ENCODE peak calls at places on chromosomes 16 and 17, in seven cellular contexts. One of them, this sample, is unnamed. For H3K9me3, the result is how much of the 10 kb centered on the place peaks cover.

GRCh38 chr17:67656494-67657203 is 61.1 kb upstream of the NOL11 start:
- DNase-seq in PC-9: no peak
- DNase-seq in testis: no peak
- DNase-seq in cardiac muscle cell: no peak
- DNase-seq in tibial nerve: no peak
- DNase-seq in heart left ventricle: no peak
- DNase-seq in fibroblast of lung: no peak
- DNase-seq in this sample: no peak

GRCh38 chr16:77398495-77398894 is 36.3 kb downstream of the ADAMTS18 start:
- DNase-seq in PC-9: no peak
- DNase-seq in fibroblast of lung: no peak
- DNase-seq in testis: no peak
- DNase-seq in tibial nerve: no peak
- DNase-seq in cardiac muscle cell: no peak
- DNase-seq in heart left ventricle: no peak
- DNase-seq in this sample: no peak

GRCh38 chr17:34665803-34666763 is 86.7 kb downstream of the TMEM132E start:
- DNase-seq in cardiac muscle cell: no peak
- DNase-seq in tibial nerve: no peak
- DNase-seq in PC-9: no peak
- DNase-seq in testis: no peak
- DNase-seq in fibroblast of lung: no peak
- DNase-seq in heart left ventricle: no peak
- DNase-seq in this sample: peak

GRCh38 chr16:27777527-27777926 is 227.6 kb downstream of the KATNIP start:
- DNase-seq in cardiac muscle cell: no peak
- DNase-seq in fibroblast of lung: no peak
- DNase-seq in tibial nerve: no peak
- DNase-seq in PC-9: no peak
- DNase-seq in testis: no peak
- DNase-seq in heart left ventricle: no peak
- DNase-seq in this sample: peak

GRCh38 chr16:85520853-85521736 is 92.0 kb upstream of the GSE1 start:
- DNase-seq in cardiac muscle cell: no peak
- DNase-seq in tibial nerve: no peak
- DNase-seq in testis: no peak
- DNase-seq in fibroblast of lung: no peak
- DNase-seq in PC-9: peak
- DNase-seq in heart left ventricle: no peak
- DNase-seq in this sample: no peak

GRCh38 chr17:3738562-3739295 is 15.0 kb downstream of the HASPIN start:
- DNase-seq in testis: peak
- DNase-seq in PC-9: peak
- DNase-seq in heart left ventricle: no peak
- DNase-seq in fibroblast of lung: peak
- DNase-seq in cardiac muscle cell: peak
- DNase-seq in tibial nerve: no peak
- DNase-seq in this sample: peak

GRCh38 chr17:4545217-4545951 is 9.8 kb downstream of the MYBBP1A start:
- DNase-seq in fibroblast of lung: no peak
- DNase-seq in heart left ventricle: no peak
- DNase-seq in testis: no peak
- DNase-seq in tibial nerve: no peak
- DNase-seq in cardiac muscle cell: no peak
- DNase-seq in PC-9: no peak
- DNase-seq in this sample: no peak

GRCh38 chr16:26593700-26594099 is 473.0 kb upstream of the C16orf82 start:
- DNase-seq in cardiac muscle cell: no peak
- DNase-seq in PC-9: no peak
- DNase-seq in heart left ventricle: no peak
- DNase-seq in fibroblast of lung: no peak
- DNase-seq in testis: no peak
- DNase-seq in tibial nerve: no peak
- DNase-seq in this sample: no peak

GRCh38 chr16:73018796-73019455 is 29.0 kb downstream of the ZFHX3 start:
- DNase-seq in tibial nerve: no peak
- DNase-seq in fibroblast of lung: no peak
- DNase-seq in cardiac muscle cell: peak
- DNase-seq in heart left ventricle: no peak
- DNase-seq in testis: no peak
- DNase-seq in PC-9: no peak
- DNase-seq in this sample: no peak

GRCh38 chr16:24309222-24309905 is 53.2 kb downstream of the CACNG3 start:
- DNase-seq in fibroblast of lung: peak
- DNase-seq in testis: peak
- DNase-seq in PC-9: peak
- DNase-seq in tibial nerve: no peak
- DNase-seq in heart left ventricle: no peak
- DNase-seq in cardiac muscle cell: no peak
- DNase-seq in this sample: no peak

GRCh38 chr17:39014795-39015545 is 47.8 kb upstream of the FBXO47 start:
- DNase-seq in fibroblast of lung: no peak
- DNase-seq in PC-9: no peak
- DNase-seq in heart left ventricle: no peak
- DNase-seq in testis: no peak
- DNase-seq in tibial nerve: no peak
- DNase-seq in cardiac muscle cell: no peak
- DNase-seq in this sample: peak

GRCh38 chr17:41307647-41308046 is 1.5 kb downstream of the KRTAP16-1 start:
- DNase-seq in heart left ventricle: peak
- DNase-seq in fibroblast of lung: peak
- DNase-seq in tibial nerve: no peak
- DNase-seq in PC-9: no peak
- DNase-seq in testis: no peak
- DNase-seq in cardiac muscle cell: no peak
- DNase-seq in this sample: peak

GRCh38 chr16:27723711-27724490 is 174.0 kb downstream of the KATNIP start:
- DNase-seq in fibroblast of lung: no peak
- DNase-seq in heart left ventricle: peak
- DNase-seq in PC-9: no peak
- DNase-seq in tibial nerve: no peak
- DNase-seq in cardiac muscle cell: no peak
- DNase-seq in testis: no peak
- DNase-seq in this sample: no peak

GRCh38 chr16:69859105-69859969 is 91.8 kb upstream of the CLEC18A start:
- DNase-seq in PC-9: no peak
- DNase-seq in fibroblast of lung: peak
- DNase-seq in tibial nerve: peak
- DNase-seq in cardiac muscle cell: peak
- DNase-seq in heart left ventricle: no peak
- DNase-seq in testis: peak
- DNase-seq in this sample: peak

GRCh38 chr17:36980281-36980761 is 31.6 kb downstream of the AATF start:
- DNase-seq in tibial nerve: no peak
- DNase-seq in PC-9: no peak
- DNase-seq in cardiac muscle cell: no peak
- DNase-seq in testis: no peak
- DNase-seq in heart left ventricle: no peak
- DNase-seq in fibroblast of lung: peak
- DNase-seq in this sample: no peak

GRCh38 chr16:68367891-68368601 is 57.2 kb downstream of the PRMT7 start:
- DNase-seq in PC-9: no peak
- DNase-seq in heart left ventricle: peak
- DNase-seq in tibial nerve: no peak
- DNase-seq in fibroblast of lung: no peak
- DNase-seq in cardiac muscle cell: no peak
- DNase-seq in testis: no peak
- DNase-seq in this sample: peak

GRCh38 chr16:12063435-12063834 is 86.9 kb downstream of the SNX29 start:
- DNase-seq in testis: no peak
- DNase-seq in fibroblast of lung: no peak
- DNase-seq in heart left ventricle: no peak
- DNase-seq in tibial nerve: no peak
- DNase-seq in PC-9: no peak
- DNase-seq in cardiac muscle cell: no peak
- DNase-seq in this sample: no peak

GRCh38 chr17:30421592-30421991 is 42.9 kb downstream of the CPD start:
- DNase-seq in heart left ventricle: no peak
- DNase-seq in tibial nerve: no peak
- DNase-seq in fibroblast of lung: peak
- DNase-seq in testis: no peak
- DNase-seq in PC-9: no peak
- DNase-seq in cardiac muscle cell: no peak
- DNase-seq in this sample: no peak

GRCh38 chr17:77287432-77288068 is 146.8 kb downstream of the SEC14L1 start:
- DNase-seq in heart left ventricle: no peak
- DNase-seq in testis: no peak
- DNase-seq in PC-9: peak
- DNase-seq in cardiac muscle cell: peak
- DNase-seq in fibroblast of lung: peak
- DNase-seq in tibial nerve: no peak
- DNase-seq in this sample: peak

GRCh38 chr17:57281887-57282653 is 25.7 kb downstream of the MSI2 start:
- DNase-seq in fibroblast of lung: no peak
- DNase-seq in heart left ventricle: no peak
- DNase-seq in PC-9: no peak
- DNase-seq in tibial nerve: no peak
- DNase-seq in cardiac muscle cell: no peak
- DNase-seq in testis: peak
- DNase-seq in this sample: peak

GRCh38 chr17:41585301-41585700 is 1.4 kb downstream of the KRT14 start:
- DNase-seq in testis: no peak
- DNase-seq in fibroblast of lung: no peak
- DNase-seq in cardiac muscle cell: peak
- DNase-seq in PC-9: no peak
- DNase-seq in tibial nerve: no peak
- DNase-seq in heart left ventricle: no peak
- DNase-seq in this sample: no peak

GRCh38 chr16:52976539-52977167 is 76.0 kb downstream of the CHD9NB start:
- DNase-seq in testis: no peak
- DNase-seq in heart left ventricle: no peak
- DNase-seq in PC-9: peak
- DNase-seq in tibial nerve: peak
- DNase-seq in cardiac muscle cell: peak
- DNase-seq in fibroblast of lung: peak
- DNase-seq in this sample: peak

GRCh38 chr16:3321802-3322201 is 16.5 kb downstream of the ZNF75A start:
- DNase-seq in heart left ventricle: no peak
- DNase-seq in PC-9: no peak
- DNase-seq in fibroblast of lung: no peak
- DNase-seq in testis: no peak
- DNase-seq in cardiac muscle cell: no peak
- DNase-seq in tibial nerve: no peak
- DNase-seq in this sample: no peak
- H3K9me3 ChIP-seq in heart left ventricle: under half
- H3K9me3 ChIP-seq in PC-9: under half
- H3K9me3 ChIP-seq in fibroblast of lung: under half
- H3K9me3 ChIP-seq in testis: under half
- H3K9me3 ChIP-seq in cardiac muscle cell: under half
- H3K9me3 ChIP-seq in tibial nerve: half or more
- H3K9me3 ChIP-seq in this sample: under half

DNA sequence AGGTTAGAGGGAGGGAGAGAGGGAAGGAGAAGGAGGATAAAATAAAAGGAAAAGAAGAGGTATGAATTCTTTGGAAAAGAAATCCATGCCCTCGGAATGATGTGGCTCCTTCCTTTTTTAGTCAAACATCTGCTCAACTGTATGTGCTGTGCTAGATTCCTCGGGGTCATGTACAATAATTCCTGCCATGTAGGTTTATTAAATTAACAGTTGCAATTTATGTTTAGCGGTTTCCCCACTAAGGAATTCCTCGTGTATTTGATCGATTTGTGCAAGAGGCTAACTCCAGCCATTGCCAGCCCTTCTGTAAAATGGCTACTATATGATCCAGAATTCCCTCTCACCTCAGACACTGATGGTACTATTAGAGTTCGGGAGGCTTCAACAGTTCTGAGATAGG is 83.0 kb upstream of the TBX2 start:
- DNase-seq in cardiac muscle cell: no peak
- DNase-seq in PC-9: no peak
- DNase-seq in heart left ventricle: no peak
- DNase-seq in tibial nerve: no peak
- DNase-seq in testis: no peak
- DNase-seq in fibroblast of lung: no peak
- DNase-seq in this sample: no peak
- TF ChIP-seq CTCF in cardiac muscle cell: no peak
- TF ChIP-seq CTCF in PC-9: no peak
- TF ChIP-seq CTCF in heart left ventricle: no peak
- TF ChIP-seq CTCF in tibial nerve: no peak
- TF ChIP-seq CTCF in testis: no peak
- TF ChIP-seq CTCF in fibroblast of lung: no peak
- TF ChIP-seq CTCF in this sample: no peak

GRCh38 chr17:27157297-27157696 is 136.6 kb upstream of the WSB1 start:
- DNase-seq in cardiac muscle cell: no peak
- DNase-seq in PC-9: no peak
- DNase-seq in fibroblast of lung: no peak
- DNase-seq in testis: no peak
- DNase-seq in tibial nerve: no peak
- DNase-seq in heart left ventricle: no peak
- DNase-seq in this sample: peak

GRCh38 chr17:27157898-27158297 is 136.0 kb upstream of the WSB1 start:
- DNase-seq in cardiac muscle cell: no peak
- DNase-seq in testis: no peak
- DNase-seq in tibial nerve: no peak
- DNase-seq in heart left ventricle: no peak
- DNase-seq in fibroblast of lung: no peak
- DNase-seq in PC-9: no peak
- DNase-seq in this sample: peak

GRCh38 chr17:27155866-27156265 is 138.0 kb upstream of the WSB1 start:
- DNase-seq in cardiac muscle cell: no peak
- DNase-seq in heart left ventricle: peak
- DNase-seq in PC-9: no peak
- DNase-seq in testis: no peak
- DNase-seq in fibroblast of lung: no peak
- DNase-seq in tibial nerve: no peak
- DNase-seq in this sample: no peak

GRCh38 chr17:27153005-27153404 is 140.9 kb upstream of the WSB1 start:
- DNase-seq in PC-9: no peak
- DNase-seq in heart left ventricle: no peak
- DNase-seq in testis: no peak
- DNase-seq in fibroblast of lung: peak
- DNase-seq in cardiac muscle cell: no peak
- DNase-seq in tibial nerve: no peak
- DNase-seq in this sample: peak

GRCh38 chr17:27158390-27158789 is 135.5 kb upstream of the WSB1 start:
- DNase-seq in testis: no peak
- DNase-seq in heart left ventricle: no peak
- DNase-seq in fibroblast of lung: no peak
- DNase-seq in cardiac muscle cell: no peak
- DNase-seq in PC-9: no peak
- DNase-seq in tibial nerve: no peak
- DNase-seq in this sample: no peak
- H3K9me3 ChIP-seq in testis: under half
- H3K9me3 ChIP-seq in heart left ventricle: under half
- H3K9me3 ChIP-seq in fibroblast of lung: under half
- H3K9me3 ChIP-seq in cardiac muscle cell: under half
- H3K9me3 ChIP-seq in PC-9: under half
- H3K9me3 ChIP-seq in tibial nerve: under half
- H3K9me3 ChIP-seq in this sample: under half

DNA sequence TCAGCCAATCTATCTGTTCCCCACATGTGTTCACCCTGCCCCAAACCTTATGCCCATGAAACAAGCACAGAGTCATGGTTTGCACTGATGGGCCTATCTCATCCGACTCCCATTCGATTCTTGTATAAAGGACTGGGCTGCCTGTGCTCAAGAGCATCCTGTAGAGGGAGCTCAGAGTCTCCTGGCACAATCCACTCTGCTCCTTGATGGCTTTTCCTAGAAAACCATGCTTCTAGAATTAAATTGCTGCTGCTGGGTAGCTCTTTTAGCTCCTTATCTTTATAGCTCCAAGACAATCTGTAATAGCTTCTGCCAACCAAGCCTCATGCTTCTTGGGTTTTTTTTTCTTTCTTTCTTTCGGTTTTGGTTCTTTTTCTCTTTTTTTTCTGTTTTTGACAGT is 9.7 kb downstream of the ZNF19 start:
- DNase-seq in cardiac muscle cell: peak
- DNase-seq in testis: peak
- DNase-seq in PC-9: no peak
- DNase-seq in tibial nerve: no peak
- DNase-seq in heart left ventricle: no peak
- DNase-seq in fibroblast of lung: no peak
- DNase-seq in this sample: no peak
- TF ChIP-seq CTCF in cardiac muscle cell: peak
- TF ChIP-seq CTCF in testis: no peak
- TF ChIP-seq CTCF in PC-9: peak
- TF ChIP-seq CTCF in tibial nerve: no peak
- TF ChIP-seq CTCF in heart left ventricle: no peak
- TF ChIP-seq CTCF in fibroblast of lung: peak
- TF ChIP-seq CTCF in this sample: peak

This sample was measured in osteoblast.